ENCODE peak calls at places on chromosomes 13 and 19, in seven cellular contexts. One of them, this sample, is unnamed.

GRCh38 chr13:91292630-91293221 is 54.8 kb upstream of the MIR17HG start:
- DNase-seq in adipocyte: no peak
- DNase-seq in upper lobe of left lung: no peak
- DNase-seq in left colon: no peak
- DNase-seq in activated T-helper 1 cell treated with Interleukin-2 at 50 U/mL for 16 hours: no peak
- DNase-seq in effector memory CD4-positive, alpha-beta T cell: no peak
- DNase-seq in GM23248: no peak
- DNase-seq in this sample: no peak

GRCh38 chr13:33918199-33918932 is 100.4 kb downstream of the RFC3 start:
- DNase-seq in adipocyte: peak
- DNase-seq in upper lobe of left lung: no peak
- DNase-seq in left colon: no peak
- DNase-seq in activated T-helper 1 cell treated with Interleukin-2 at 50 U/mL for 16 hours: no peak
- DNase-seq in effector memory CD4-positive, alpha-beta T cell: no peak
- DNase-seq in GM23248: peak
- DNase-seq in this sample: peak

GRCh38 chr19:47675859-47676258 is 37.4 kb upstream of the EHD2 start:
- DNase-seq in adipocyte: no peak
- DNase-seq in upper lobe of left lung: peak
- DNase-seq in left colon: no peak
- DNase-seq in activated T-helper 1 cell treated with Interleukin-2 at 50 U/mL for 16 hours: no peak
- DNase-seq in effector memory CD4-positive, alpha-beta T cell: no peak
- DNase-seq in GM23248: no peak
- DNase-seq in this sample: no peak

GRCh38 chr19:18446811-18447359 is 9.0 kb upstream of the ISYNA1 start:
- DNase-seq in adipocyte: no peak
- DNase-seq in upper lobe of left lung: peak
- DNase-seq in left colon: no peak
- DNase-seq in activated T-helper 1 cell treated with Interleukin-2 at 50 U/mL for 16 hours: no peak
- DNase-seq in effector memory CD4-positive, alpha-beta T cell: no peak
- DNase-seq in GM23248: no peak
- DNase-seq in this sample: no peak

GRCh38 chr19:56079609-56080008 is 41.5 kb downstream of the ZNF787 start:
- DNase-seq in adipocyte: no peak
- DNase-seq in upper lobe of left lung: no peak
- DNase-seq in left colon: no peak
- DNase-seq in activated T-helper 1 cell treated with Interleukin-2 at 50 U/mL for 16 hours: no peak
- DNase-seq in effector memory CD4-positive, alpha-beta T cell: no peak
- DNase-seq in GM23248: no peak
- DNase-seq in this sample: no peak

GRCh38 chr13:28475916-28476725 is 18.8 kb downstream of the FLT1 start:
- DNase-seq in adipocyte: peak
- DNase-seq in upper lobe of left lung: no peak
- DNase-seq in left colon: no peak
- DNase-seq in activated T-helper 1 cell treated with Interleukin-2 at 50 U/mL for 16 hours: no peak
- DNase-seq in effector memory CD4-positive, alpha-beta T cell: no peak
- DNase-seq in GM23248: peak
- DNase-seq in this sample: peak

GRCh38 chr13:43054803-43055802 is 31.7 kb downstream of the DNAJC15 start:
- DNase-seq in adipocyte: peak
- DNase-seq in upper lobe of left lung: no peak
- DNase-seq in left colon: peak
- DNase-seq in activated T-helper 1 cell treated with Interleukin-2 at 50 U/mL for 16 hours: no peak
- DNase-seq in effector memory CD4-positive, alpha-beta T cell: no peak
- DNase-seq in GM23248: peak
- DNase-seq in this sample: peak

GRCh38 chr13:27643334-27644158 is 21.9 kb downstream of the POLR1D start:
- DNase-seq in adipocyte: no peak
- DNase-seq in upper lobe of left lung: no peak
- DNase-seq in left colon: no peak
- DNase-seq in activated T-helper 1 cell treated with Interleukin-2 at 50 U/mL for 16 hours: no peak
- DNase-seq in effector memory CD4-positive, alpha-beta T cell: no peak
- DNase-seq in GM23248: peak
- DNase-seq in this sample: no peak

GRCh38 chr19:35549174-35549788 is 3.9 kb downstream of the TMEM147 start:
- DNase-seq in adipocyte: peak
- DNase-seq in upper lobe of left lung: no peak
- DNase-seq in left colon: peak
- DNase-seq in activated T-helper 1 cell treated with Interleukin-2 at 50 U/mL for 16 hours: peak
- DNase-seq in effector memory CD4-positive, alpha-beta T cell: peak
- DNase-seq in GM23248: peak
- DNase-seq in this sample: peak

GRCh38 chr13:67023088-67023893 is 206.8 kb downstream of the PCDH9 start:
- DNase-seq in adipocyte: peak
- DNase-seq in upper lobe of left lung: no peak
- DNase-seq in left colon: no peak
- DNase-seq in activated T-helper 1 cell treated with Interleukin-2 at 50 U/mL for 16 hours: no peak
- DNase-seq in effector memory CD4-positive, alpha-beta T cell: no peak
- DNase-seq in GM23248: no peak
- DNase-seq in this sample: no peak

GRCh38 chr19:16435238-16435911 is 36.4 kb downstream of the EPS15L1 start:
- DNase-seq in adipocyte: peak
- DNase-seq in upper lobe of left lung: no peak
- DNase-seq in left colon: no peak
- DNase-seq in activated T-helper 1 cell treated with Interleukin-2 at 50 U/mL for 16 hours: no peak
- DNase-seq in effector memory CD4-positive, alpha-beta T cell: no peak
- DNase-seq in GM23248: peak
- DNase-seq in this sample: peak

GRCh38 chr19:19053508-19054314 is 10.1 kb upstream of the SLC25A42 start:
- DNase-seq in adipocyte: peak
- DNase-seq in upper lobe of left lung: peak
- DNase-seq in left colon: peak
- DNase-seq in activated T-helper 1 cell treated with Interleukin-2 at 50 U/mL for 16 hours: peak
- DNase-seq in effector memory CD4-positive, alpha-beta T cell: peak
- DNase-seq in GM23248: peak
- DNase-seq in this sample: peak

GRCh38 chr13:88281846-88282245 is 610.7 kb downstream of the SLITRK5 start:
- DNase-seq in adipocyte: no peak
- DNase-seq in upper lobe of left lung: no peak
- DNase-seq in left colon: no peak
- DNase-seq in activated T-helper 1 cell treated with Interleukin-2 at 50 U/mL for 16 hours: no peak
- DNase-seq in effector memory CD4-positive, alpha-beta T cell: no peak
- DNase-seq in GM23248: no peak
- DNase-seq in this sample: peak

GRCh38 chr13:60494296-60494695 is 97.3 kb downstream of the TDRD3 start:
- DNase-seq in adipocyte: no peak
- DNase-seq in upper lobe of left lung: no peak
- DNase-seq in left colon: no peak
- DNase-seq in activated T-helper 1 cell treated with Interleukin-2 at 50 U/mL for 16 hours: no peak
- DNase-seq in effector memory CD4-positive, alpha-beta T cell: no peak
- DNase-seq in GM23248: no peak
- DNase-seq in this sample: no peak

GRCh38 chr13:29707876-29708543 is 112.5 kb upstream of the SLC7A1 start:
- DNase-seq in adipocyte: peak
- DNase-seq in upper lobe of left lung: no peak
- DNase-seq in left colon: peak
- DNase-seq in activated T-helper 1 cell treated with Interleukin-2 at 50 U/mL for 16 hours: peak
- DNase-seq in effector memory CD4-positive, alpha-beta T cell: no peak
- DNase-seq in GM23248: peak
- DNase-seq in this sample: no peak

GRCh38 chr19:13984875-13985741 is 21.0 kb downstream of the RFX1 start:
- DNase-seq in adipocyte: no peak
- DNase-seq in upper lobe of left lung: no peak
- DNase-seq in left colon: no peak
- DNase-seq in activated T-helper 1 cell treated with Interleukin-2 at 50 U/mL for 16 hours: no peak
- DNase-seq in effector memory CD4-positive, alpha-beta T cell: no peak
- DNase-seq in GM23248: no peak
- DNase-seq in this sample: no peak

This sample was measured in Ammon's horn.